ENCODE peak calls at places on chromosomes 12 and 14, in five cellular contexts. A is left ventricle myocardium inferior, N is lung, C is heart left ventricle, J is neural progenitor cell. W is an unnamed sample. For H3K36me3, the result is how much of the 10 kb centered on the place peaks cover.

GRCh38 chr12:39499296-39499695 is 56.4 kb upstream of the KIF21A start:
- DNase-seq in A (no peak), N (no peak), C (no peak), J (no peak), W (no peak)

GRCh38 chr12:45540661-45541341 is 188.7 kb upstream of the ARID2 start:
- DNase-seq in A (no peak), N (no peak), C (no peak), J (no peak), W (no peak)

GRCh38 chr12:49588281-49588680 is 17.2 kb downstream of the FAM186B start:
- DNase-seq in A (no peak), N (no peak), C (no peak), J (no peak), W (peak)

GRCh38 chr12:11981174-11981733 is 89.5 kb upstream of the BCL2L14 start:
- DNase-seq in A (no peak), N (no peak), C (no peak), J (no peak), W (no peak)

GRCh38 chr12:62466596-62467411 is at the start of gene MON2:
- DNase-seq in A (peak), N (peak), C (peak), J (peak), W (peak)

GRCh38 chr14:97166497-97166896 is 369.3 kb downstream of the VRK1 start:
- DNase-seq in A (no peak), N (no peak), C (no peak), J (no peak), W (no peak)

GRCh38 chr12:34352098-34352497 is 329.8 kb downstream of the ALG10 start:
- DNase-seq in A (no peak), N (no peak), C (no peak), J (no peak), W (no peak)

GRCh38 chr12:16531623-16532022 is 74.3 kb downstream of the LMO3 start:
- DNase-seq in A (no peak), N (no peak), C (no peak), J (peak), W (no peak)

GRCh38 chr14:92176476-92176875 is 54.7 kb downstream of the CPSF2 start:
- DNase-seq in A (no peak), N (no peak), C (no peak), J (no peak), W (no peak)

GRCh38 chr14:70061108-70061507 is 127.6 kb downstream of the SLC8A3 start:
- DNase-seq in A (no peak), N (no peak), C (no peak), J (no peak), W (no peak)

GRCh38 chr12:71556881-71557280 is 106.8 kb downstream of the ZFC3H1 start:
- DNase-seq in A (no peak), N (no peak), C (no peak), J (peak), W (no peak)

GRCh38 chr14:61003571-61003970 is 22.5 kb downstream of the SLC38A6 start:
- DNase-seq in A (no peak), N (no peak), C (no peak), J (no peak), W (no peak)

GRCh38 chr12:104588048-104588942 is 131.5 kb downstream of the CHST11 start:
- DNase-seq in A (no peak), N (no peak), C (no peak), J (no peak), W (no peak)

GRCh38 chr12:92002195-92002649 is 143.4 kb downstream of the BTG1 start:
- DNase-seq in A (no peak), N (no peak), C (no peak), J (no peak), W (no peak)

GRCh38 chr12:78820946-78821345 is 43.6 kb upstream of the SYT1 start:
- DNase-seq in A (no peak), N (no peak), C (no peak), J (no peak), W (no peak)

GRCh38 chr14:55303646-55304277 is 32.5 kb downstream of the FBXO34 start:
- DNase-seq in A (no peak), N (no peak), C (no peak), J (no peak), W (no peak)

GRCh38 chr12:66036317-66036716 is 94.2 kb downstream of the LLPH start:
- DNase-seq in A (peak), N (no peak), C (peak), J (no peak), W (no peak)

GRCh38 chr12:103423061-103423473 is 72.7 kb downstream of the C12orf42 start:
- DNase-seq in A (no peak), N (no peak), C (no peak), J (peak), W (no peak)

GRCh38 chr14:54683882-54684794 is 117.2 kb downstream of the SAMD4A start:
- DNase-seq in A (peak), N (no peak), C (peak), J (peak), W (no peak)

GRCh38 chr14:100714205-100714781 is 12.4 kb upstream of the DLK1 start:
- DNase-seq in A (no peak), N (no peak), C (no peak), J (no peak), W (no peak)

GRCh38 chr12:32595251-32595650 is 83.8 kb upstream of the DNM1L start:
- DNase-seq in A (no peak), N (no peak), C (no peak), J (no peak), W (no peak)

DNA sequence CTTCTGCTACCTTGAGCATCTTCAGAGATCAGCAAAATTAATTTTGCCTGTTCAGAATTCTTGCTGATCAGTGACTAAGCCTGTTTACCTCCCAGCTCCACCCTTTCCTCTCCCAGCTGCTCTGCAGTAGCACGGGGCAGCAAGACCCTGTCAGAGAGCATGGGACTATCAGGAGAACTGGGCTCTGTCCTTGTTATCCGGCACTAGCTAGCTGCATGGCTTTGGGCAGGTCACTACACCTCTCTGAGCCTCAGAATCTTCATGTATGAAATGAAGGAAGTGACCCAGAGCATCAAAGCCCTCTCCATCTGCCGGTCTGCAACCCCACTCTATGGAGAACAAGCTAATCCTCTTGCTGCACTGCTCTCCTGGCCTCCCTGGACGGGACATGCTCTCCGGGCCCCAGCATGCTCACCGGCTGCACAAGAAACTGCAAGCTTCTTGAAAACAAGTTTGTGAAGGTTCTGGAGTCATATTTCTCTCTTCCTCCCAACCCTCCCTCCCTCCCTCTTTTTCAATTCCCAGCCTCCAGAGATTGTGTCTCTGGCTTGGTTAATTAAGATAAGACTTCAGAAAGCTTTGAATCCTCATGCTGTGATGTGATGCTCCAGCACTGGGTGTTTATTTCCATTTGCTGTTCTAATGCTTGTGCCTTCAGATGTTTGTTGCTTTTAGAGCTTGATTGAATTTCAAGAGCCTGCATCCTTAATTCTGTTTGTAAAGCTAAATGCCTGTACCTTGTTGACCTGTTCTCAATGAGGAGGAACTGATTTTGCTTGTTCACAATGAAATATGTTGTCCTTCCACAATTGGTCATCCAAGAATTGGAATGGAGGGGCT is 101.1 kb downstream of the CRACR2A start:
- DNase-seq in A (no peak), N (no peak), C (no peak), J (peak), W (no peak)
- H3K36me3 ChIP-seq in A (under half), N (under half), C (under half), J (under half), W (under half)

GRCh38 chr14:80930095-80930494 is 11.4 kb downstream of the CEP128 start:
- DNase-seq in A (no peak), N (no peak), C (no peak), J (no peak), W (no peak)
- H3K36me3 ChIP-seq in A (under half), N (under half), C (under half), J (under half), W (under half)

GRCh38 chr12:6936642-6937480 is 6.8 kb upstream of the RNU7-1 start:
- DNase-seq in A (no peak), N (no peak), C (no peak), J (no peak), W (no peak)
- H3K36me3 ChIP-seq in A (under half), N (under half), C (under half), J (under half), W (under half)

GRCh38 chr12:130800312-130800711 is 38.7 kb downstream of the STX2 start:
- DNase-seq in A (no peak), N (no peak), C (no peak), J (no peak), W (no peak)

GRCh38 chr12:130795906-130796305 is 43.1 kb downstream of the STX2 start:
- DNase-seq in A (no peak), N (no peak), C (no peak), J (no peak), W (no peak)

GRCh38 chr12:130803707-130804106 is 35.3 kb downstream of the STX2 start:
- DNase-seq in A (no peak), N (no peak), C (no peak), J (no peak), W (no peak)

GRCh38 chr12:130796985-130797686 is 41.9 kb downstream of the STX2 start:
- DNase-seq in A (no peak), N (no peak), C (no peak), J (no peak), W (no peak)

GRCh38 chr12:130799051-130799450 is 40.0 kb downstream of the STX2 start:
- DNase-seq in A (no peak), N (no peak), C (no peak), J (no peak), W (no peak)
- H3K36me3 ChIP-seq in A (half or more), N (under half), C (half or more), J (under half), W (under half)